ENCODE peak calls at places on chromosomes 11 and 22, in eight cellular contexts. One of them, this sample, is unnamed.

GRCh38 chr11:67289651-67290479 is 762 bp downstream of the ANKRD13D start:
- DNase-seq in HCT116: no peak
- DNase-seq in bronchial epithelial cell: no peak
- DNase-seq in adrenal gland: no peak
- DNase-seq in OCI-LY7: no peak
- DNase-seq in BE2C: no peak
- DNase-seq in fibroblast of pulmonary artery: no peak
- DNase-seq in PC-9: no peak
- DNase-seq in this sample: peak

GRCh38 chr11:17748761-17749721 is 14.5 kb downstream of the KCNC1 start:
- DNase-seq in HCT116: no peak
- DNase-seq in bronchial epithelial cell: no peak
- DNase-seq in adrenal gland: no peak
- DNase-seq in OCI-LY7: no peak
- DNase-seq in BE2C: no peak
- DNase-seq in fibroblast of pulmonary artery: no peak
- DNase-seq in PC-9: no peak
- DNase-seq in this sample: no peak

GRCh38 chr11:72807021-72807693 is 7.1 kb upstream of the ATG16L2 start:
- DNase-seq in HCT116: no peak
- DNase-seq in bronchial epithelial cell: no peak
- DNase-seq in adrenal gland: no peak
- DNase-seq in OCI-LY7: no peak
- DNase-seq in BE2C: no peak
- DNase-seq in fibroblast of pulmonary artery: no peak
- DNase-seq in PC-9: no peak
- DNase-seq in this sample: no peak

GRCh38 chr11:112885744-112886706 is 75.2 kb upstream of the NCAM1 start:
- DNase-seq in HCT116: no peak
- DNase-seq in bronchial epithelial cell: peak
- DNase-seq in adrenal gland: no peak
- DNase-seq in OCI-LY7: no peak
- DNase-seq in BE2C: no peak
- DNase-seq in fibroblast of pulmonary artery: no peak
- DNase-seq in PC-9: no peak
- DNase-seq in this sample: no peak

GRCh38 chr11:47296045-47296444 is 26.1 kb downstream of the MADD start:
- DNase-seq in HCT116: no peak
- DNase-seq in bronchial epithelial cell: peak
- DNase-seq in adrenal gland: no peak
- DNase-seq in OCI-LY7: no peak
- DNase-seq in BE2C: no peak
- DNase-seq in fibroblast of pulmonary artery: no peak
- DNase-seq in PC-9: no peak
- DNase-seq in this sample: no peak

GRCh38 chr11:65491614-65492386 is 7.0 kb upstream of the MALAT1 start:
- DNase-seq in HCT116: peak
- DNase-seq in bronchial epithelial cell: peak
- DNase-seq in adrenal gland: peak
- DNase-seq in OCI-LY7: peak
- DNase-seq in BE2C: peak
- DNase-seq in fibroblast of pulmonary artery: peak
- DNase-seq in PC-9: peak
- DNase-seq in this sample: peak

GRCh38 chr11:118086913-118087768 is at the start of gene SMIM35:
- DNase-seq in HCT116: no peak
- DNase-seq in bronchial epithelial cell: no peak
- DNase-seq in adrenal gland: peak
- DNase-seq in OCI-LY7: no peak
- DNase-seq in BE2C: no peak
- DNase-seq in fibroblast of pulmonary artery: no peak
- DNase-seq in PC-9: no peak
- DNase-seq in this sample: no peak

GRCh38 chr11:119320593-119321524 is 3.9 kb upstream of the MCAM start:
- DNase-seq in HCT116: no peak
- DNase-seq in bronchial epithelial cell: no peak
- DNase-seq in adrenal gland: no peak
- DNase-seq in OCI-LY7: peak
- DNase-seq in BE2C: no peak
- DNase-seq in fibroblast of pulmonary artery: peak
- DNase-seq in PC-9: peak
- DNase-seq in this sample: peak

GRCh38 chr22:44580756-44581435 is 82.9 kb upstream of the RTL6 start:
- DNase-seq in HCT116: no peak
- DNase-seq in bronchial epithelial cell: no peak
- DNase-seq in adrenal gland: peak
- DNase-seq in OCI-LY7: no peak
- DNase-seq in BE2C: no peak
- DNase-seq in fibroblast of pulmonary artery: no peak
- DNase-seq in PC-9: no peak
- DNase-seq in this sample: no peak

GRCh38 chr11:116215471-116216113 is 557.2 kb downstream of the BUD13 start:
- DNase-seq in HCT116: no peak
- DNase-seq in bronchial epithelial cell: peak
- DNase-seq in adrenal gland: no peak
- DNase-seq in OCI-LY7: peak
- DNase-seq in BE2C: no peak
- DNase-seq in fibroblast of pulmonary artery: no peak
- DNase-seq in PC-9: no peak
- DNase-seq in this sample: no peak

GRCh38 chr11:87180743-87181142 is 143.0 kb downstream of the TMEM135 start:
- DNase-seq in HCT116: no peak
- DNase-seq in bronchial epithelial cell: no peak
- DNase-seq in adrenal gland: no peak
- DNase-seq in OCI-LY7: no peak
- DNase-seq in BE2C: no peak
- DNase-seq in fibroblast of pulmonary artery: peak
- DNase-seq in PC-9: no peak
- DNase-seq in this sample: peak

DNA sequence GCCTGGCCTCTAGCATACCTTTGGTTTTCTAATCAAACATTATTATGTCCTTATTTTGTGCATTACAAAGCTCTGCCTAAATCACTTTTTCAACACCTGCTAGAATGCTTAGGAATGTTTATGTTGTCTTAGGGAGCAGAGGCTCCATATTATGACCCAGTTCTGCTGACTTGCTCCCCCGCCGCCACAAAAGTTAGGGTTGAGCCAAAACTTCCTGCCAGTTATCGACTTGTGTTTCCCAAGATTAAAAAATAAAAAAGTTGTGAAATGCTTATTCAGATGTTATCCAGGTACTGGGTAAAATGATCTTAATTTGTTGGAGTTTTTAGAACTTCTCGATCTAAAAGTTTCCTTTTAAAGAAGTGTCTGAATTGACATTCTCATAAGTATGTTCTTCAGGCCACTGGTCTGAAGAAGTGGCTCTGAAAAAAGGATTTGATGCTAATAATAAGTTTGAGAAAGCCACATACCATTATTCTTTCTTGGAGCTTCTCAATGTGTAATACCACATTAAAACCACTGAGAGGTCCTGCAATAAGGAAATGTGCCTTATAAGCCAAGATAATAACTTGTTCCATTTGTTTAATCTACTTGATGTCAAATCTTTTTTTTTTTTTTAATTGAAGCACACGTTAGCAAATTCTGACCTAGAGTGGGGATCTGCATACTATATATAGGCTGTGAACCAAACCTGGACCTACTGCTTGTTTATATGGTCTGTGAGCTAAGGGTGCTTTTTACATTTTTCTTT is 2.2 kb downstream of the RNF185 start:
- DNase-seq in HCT116: no peak
- DNase-seq in bronchial epithelial cell: no peak
- DNase-seq in adrenal gland: no peak
- DNase-seq in OCI-LY7: no peak
- DNase-seq in BE2C: no peak
- DNase-seq in fibroblast of pulmonary artery: no peak
- DNase-seq in PC-9: no peak
- DNase-seq in this sample: no peak
- TF ChIP-seq CTCF in HCT116: peak
- TF ChIP-seq CTCF in bronchial epithelial cell: no peak
- TF ChIP-seq CTCF in adrenal gland: peak
- TF ChIP-seq CTCF in OCI-LY7: peak
- TF ChIP-seq CTCF in BE2C: no peak
- TF ChIP-seq CTCF in fibroblast of pulmonary artery: peak
- TF ChIP-seq CTCF in PC-9: no peak
- TF ChIP-seq CTCF in this sample: no peak

DNA sequence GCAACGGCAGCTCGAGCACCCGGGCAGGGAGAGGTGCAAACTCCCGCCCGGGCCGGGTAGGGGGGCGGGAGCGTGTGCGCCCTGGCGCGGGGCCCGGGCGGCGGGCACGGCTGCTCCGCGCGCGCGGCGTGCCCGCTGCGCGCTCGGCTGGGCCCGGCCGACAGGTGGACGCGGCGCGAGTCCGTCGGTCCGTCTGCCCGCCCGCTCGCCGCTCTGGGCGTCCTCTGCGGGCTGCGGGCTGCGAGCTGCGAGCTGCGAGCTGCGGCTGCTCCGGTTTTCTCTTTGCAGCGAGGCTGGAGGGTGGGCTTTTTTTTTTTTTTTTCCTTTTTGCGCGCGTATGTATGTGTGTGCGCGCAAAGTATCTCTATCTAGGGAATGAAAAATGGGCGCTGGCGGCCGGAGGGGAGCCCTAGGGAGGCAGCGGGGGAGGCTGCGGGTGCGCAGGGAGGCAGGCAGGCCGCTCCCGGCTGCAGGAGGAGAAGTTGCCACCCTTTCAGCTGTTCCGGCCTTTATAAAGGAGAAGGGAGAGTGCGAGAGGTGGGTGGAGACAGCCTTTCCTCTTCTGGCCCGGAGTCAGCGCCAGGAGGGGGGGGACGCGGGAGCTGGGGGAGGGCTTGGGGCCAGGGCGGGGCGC is at the start of gene PDGFB:
- DNase-seq in HCT116: no peak
- DNase-seq in bronchial epithelial cell: no peak
- DNase-seq in adrenal gland: peak
- DNase-seq in OCI-LY7: no peak
- DNase-seq in BE2C: no peak
- DNase-seq in fibroblast of pulmonary artery: peak
- DNase-seq in PC-9: peak
- DNase-seq in this sample: no peak
- H3K4me3 ChIP-seq in HCT116: peak
- H3K4me3 ChIP-seq in bronchial epithelial cell: peak
- H3K4me3 ChIP-seq in adrenal gland: no peak
- H3K4me3 ChIP-seq in OCI-LY7: no peak
- H3K4me3 ChIP-seq in BE2C: no peak
- H3K4me3 ChIP-seq in fibroblast of pulmonary artery: peak
- H3K4me3 ChIP-seq in PC-9: peak
- H3K4me3 ChIP-seq in this sample: no peak

GRCh38 chr11:843818-844692 is 1.4 kb downstream of the TSPAN4 start:
- DNase-seq in HCT116: no peak
- DNase-seq in bronchial epithelial cell: peak
- DNase-seq in adrenal gland: peak
- DNase-seq in OCI-LY7: no peak
- DNase-seq in BE2C: no peak
- DNase-seq in fibroblast of pulmonary artery: peak
- DNase-seq in PC-9: peak
- DNase-seq in this sample: peak
- TF ChIP-seq CTCF in HCT116: no peak
- TF ChIP-seq CTCF in bronchial epithelial cell: no peak
- TF ChIP-seq CTCF in adrenal gland: no peak
- TF ChIP-seq CTCF in OCI-LY7: no peak
- TF ChIP-seq CTCF in BE2C: no peak
- TF ChIP-seq CTCF in fibroblast of pulmonary artery: no peak
- TF ChIP-seq CTCF in PC-9: no peak
- TF ChIP-seq CTCF in this sample: no peak

DNA sequence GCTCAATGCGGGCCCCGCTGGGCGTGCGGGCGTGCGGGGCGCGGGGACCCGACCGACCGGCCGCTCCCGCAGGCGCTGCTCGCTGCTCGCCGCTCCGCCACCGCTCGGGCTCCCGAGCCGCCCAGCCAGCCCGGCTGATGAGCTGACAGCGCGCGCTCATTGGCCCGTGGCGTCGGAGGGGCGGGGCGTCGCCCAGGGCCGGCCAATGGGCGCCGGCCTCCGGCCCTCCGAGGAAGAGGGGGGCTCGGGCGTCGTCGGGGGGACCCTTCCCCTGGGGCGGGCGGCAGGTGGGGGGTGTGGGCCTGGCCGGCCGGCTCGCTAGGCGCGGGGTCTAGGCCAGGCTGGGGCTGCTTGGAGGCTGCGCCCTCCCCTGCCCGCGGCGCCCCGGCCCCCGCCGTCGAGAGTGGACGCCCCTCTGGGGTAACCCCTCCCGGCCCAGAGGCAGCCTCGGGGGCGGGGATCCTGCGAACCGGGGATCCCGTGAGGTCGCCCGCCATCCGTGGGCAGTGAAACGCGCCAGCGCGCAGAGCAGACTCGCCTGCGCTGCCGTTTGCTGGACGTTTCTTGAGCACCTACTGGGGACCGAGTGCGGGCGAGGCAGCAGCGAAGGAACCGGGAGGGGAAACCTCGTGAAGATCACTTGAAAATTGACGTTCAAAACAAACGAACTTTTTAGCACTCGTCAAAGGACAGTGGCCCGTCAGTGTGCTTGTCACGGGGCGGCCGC is at the start of gene SCUBE1:
- DNase-seq in HCT116: no peak
- DNase-seq in bronchial epithelial cell: peak
- DNase-seq in adrenal gland: peak
- DNase-seq in OCI-LY7: no peak
- DNase-seq in BE2C: peak
- DNase-seq in fibroblast of pulmonary artery: peak
- DNase-seq in PC-9: peak
- DNase-seq in this sample: peak
- H3K4me3 ChIP-seq in HCT116: no peak
- H3K4me3 ChIP-seq in bronchial epithelial cell: no peak
- H3K4me3 ChIP-seq in adrenal gland: no peak
- H3K4me3 ChIP-seq in OCI-LY7: no peak
- H3K4me3 ChIP-seq in BE2C: peak
- H3K4me3 ChIP-seq in fibroblast of pulmonary artery: no peak
- H3K4me3 ChIP-seq in PC-9: no peak
- H3K4me3 ChIP-seq in this sample: no peak

DNA sequence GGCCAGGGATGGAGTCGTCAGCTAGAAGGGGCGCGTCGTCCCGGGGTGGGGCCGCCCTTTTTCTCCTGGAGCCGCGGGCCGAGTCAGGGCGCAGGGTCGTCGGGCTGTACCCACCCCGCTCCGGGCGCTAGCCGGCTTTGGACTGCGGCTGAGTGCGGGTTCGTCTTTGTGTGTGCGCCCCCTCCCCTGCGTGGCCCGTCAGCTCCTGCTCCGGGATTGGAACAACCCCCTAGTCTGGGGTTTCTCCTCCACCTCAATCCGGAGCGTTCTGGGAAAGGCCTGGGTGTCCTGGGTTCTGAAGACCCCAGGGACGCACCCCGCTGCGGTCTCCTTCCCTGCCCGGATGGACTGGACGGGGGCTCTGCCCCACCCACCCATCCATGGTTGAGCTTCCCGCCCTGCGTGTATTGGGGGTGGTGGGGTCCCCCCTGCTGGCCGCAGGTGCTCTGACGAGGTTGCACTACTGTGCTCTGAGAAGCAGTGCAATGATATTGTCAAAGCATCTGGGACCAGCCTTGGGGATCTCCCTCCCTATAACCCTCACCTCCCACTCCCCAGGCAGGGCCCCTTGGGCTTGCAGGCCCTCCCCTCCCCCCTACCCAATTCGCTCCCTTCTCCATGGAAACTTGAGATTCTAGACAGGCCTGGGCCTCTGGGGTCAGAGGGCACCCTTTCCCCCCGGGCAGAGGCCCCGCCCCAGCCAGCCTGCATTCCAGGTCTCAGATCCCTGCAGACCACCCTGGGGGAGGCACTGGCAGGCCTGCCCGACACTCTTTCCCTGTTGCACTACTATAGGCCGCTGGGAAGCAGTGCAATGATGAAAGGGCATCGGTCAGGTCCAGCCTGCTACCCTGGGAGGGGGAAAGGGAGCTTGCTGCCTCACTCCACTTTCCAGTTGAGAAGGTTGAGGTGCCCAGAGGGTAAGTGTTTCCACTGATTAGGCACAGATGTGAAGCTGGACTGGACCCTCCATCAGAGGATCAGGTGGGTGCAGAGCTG is 10.7 kb downstream of the SDF2L1 start:
- DNase-seq in HCT116: no peak
- DNase-seq in bronchial epithelial cell: no peak
- DNase-seq in adrenal gland: no peak
- DNase-seq in OCI-LY7: peak
- DNase-seq in BE2C: no peak
- DNase-seq in fibroblast of pulmonary artery: no peak
- DNase-seq in PC-9: no peak
- DNase-seq in this sample: no peak
- TF ChIP-seq CTCF in HCT116: no peak
- TF ChIP-seq CTCF in bronchial epithelial cell: no peak
- TF ChIP-seq CTCF in adrenal gland: no peak
- TF ChIP-seq CTCF in OCI-LY7: peak
- TF ChIP-seq CTCF in BE2C: no peak
- TF ChIP-seq CTCF in fibroblast of pulmonary artery: no peak
- TF ChIP-seq CTCF in PC-9: no peak
- TF ChIP-seq CTCF in this sample: no peak